ENCODE peak calls at places on chromosomes 4 and X, in five cellular contexts. G is cardiac fibroblast; I is heart left ventricle; O is NCI-H1417 treated with DMSO at 0.1 percent for 48 hours; S is T-helper 2 cell treated with Interferon-gamma antibody and Interleukin-4, amounts not matched to agents 5 μg/mL and 100 μg/mL, for 36 hours. W is an unnamed sample.

GRCh38 chrX:123909498-123909897 is 49.6 kb downstream of the XIAP start:
- DNase-seq in G (no peak), I (no peak), O (no peak), S (no peak), W (no peak)

GRCh38 chrX:24364851-24365538 is 4.6 kb downstream of the SUPT20HL1 start:
- DNase-seq in G (no peak), I (no peak), O (no peak), S (no peak), W (no peak)

GRCh38 chr4:164876680-164877324 is at the start of gene APELA:
- DNase-seq in G (no peak), I (no peak), O (no peak), S (no peak), W (no peak)

GRCh38 chrX:72306851-72307645 is 1.3 kb upstream of the CITED1 start:
- DNase-seq in G (peak; percentile 63), I (peak; percentile 40), O (peak; percentile 36), S (peak; percentile 5), W (peak; percentile 33)

GRCh38 chr4:76984788-76985211 is 35.2 kb downstream of the SEPTIN11 start:
- DNase-seq in G (peak; percentile 100), I (peak; percentile 61), O (no peak), S (no peak), W (peak; percentile 87)

GRCh38 chrX:1448793-1449580 is 3.7 kb downstream of the ASMTL start:
- DNase-seq in G (no peak), I (no peak), O (no peak), S (peak; percentile 1), W (no peak)

GRCh38 chr4:26051278-26051677 is 137.3 kb downstream of the SMIM20 start:
- DNase-seq in G (no peak), I (no peak), O (no peak), S (no peak), W (no peak)

GRCh38 chr4:62460329-62460728 is 1260.2 kb downstream of the ADGRL3 start:
- DNase-seq in G (no peak), I (no peak), O (no peak), S (no peak), W (peak; percentile 6)

GRCh38 chrX:12115377-12115776 is 22.9 kb upstream of the FRMPD4 start:
- DNase-seq in G (no peak), I (no peak), O (no peak), S (no peak), W (peak; percentile 6)

GRCh38 chr4:79652232-79652631 is 244.2 kb upstream of the GK2 start:
- DNase-seq in G (peak; percentile 70), I (no peak), O (no peak), S (no peak), W (no peak)

GRCh38 chr4:8905773-8906667 is 34.4 kb upstream of the HMX1 start:
- DNase-seq in G (no peak), I (no peak), O (no peak), S (no peak), W (no peak)

GRCh38 chr4:110055014-110055768 is 142.5 kb downstream of the EGF start:
- DNase-seq in G (peak; percentile 39), I (no peak), O (no peak), S (peak; percentile 38), W (peak; percentile 82)

GRCh38 chrX:53223068-53223693 is 1.8 kb downstream of the KDM5C start:
- DNase-seq in G (peak; percentile 3), I (no peak), O (no peak), S (no peak), W (no peak)

GRCh38 chrX:133254666-133255065 is 36.5 kb upstream of the TFDP3 start:
- DNase-seq in G (no peak), I (no peak), O (no peak), S (no peak), W (peak; percentile 27)

GRCh38 chrX:7294483-7294882 is 146.5 kb upstream of the PUDP start:
- DNase-seq in G (peak; percentile 42), I (no peak), O (no peak), S (no peak), W (no peak)